ENCODE peak calls at places on chromosomes 6 and 20, in eight cellular contexts. T, D, O, U, R, B, X and J are unnamed samples. For H3K27me3, the result is how much of the 10 kb centered on the place peaks cover.

GRCh38 chr6:161303628-161304340 is 29.9 kb upstream of the AGPAT4 start:
- DNase-seq in B (no peak), X (no peak), O (no peak), D (no peak), T (peak), R (no peak), U (peak), J (no peak)

GRCh38 chr6:31541059-31541657 is 645 bp downstream of the DDX39B start:
- DNase-seq in X (peak), T (peak), O (no peak), U (peak), D (no peak), B (no peak), R (peak), J (peak)

GRCh38 chr6:30327232-30327746 is 562 bp downstream of the TRIM39 start:
- DNase-seq in T (no peak), R (no peak), B (no peak), X (no peak), U (peak), D (no peak), O (no peak), J (no peak)

GRCh38 chr6:52801188-52801841 is 2.3 kb downstream of the GSTA1 start:
- DNase-seq in B (no peak), T (no peak), U (no peak), D (no peak), X (no peak), O (no peak), R (no peak), J (no peak)

GRCh38 chr6:33298773-33299236 is at the start of gene RGL2:
- DNase-seq in B (peak), R (peak), X (peak), O (peak), D (peak), U (peak), T (peak), J (peak)

GRCh38 chr20:31719644-31720485 is 2.8 kb downstream of the BCL2L1 start:
- DNase-seq in R (no peak), U (peak), D (peak), X (peak), T (no peak), O (no peak), B (no peak), J (no peak)

GRCh38 chr6:303263-303662 is 11.0 kb downstream of the DUSP22 start:
- DNase-seq in X (no peak), T (no peak), O (no peak), B (no peak), D (no peak), U (no peak), R (no peak), J (no peak)

GRCh38 chr20:38343107-38343797 is 3.0 kb upstream of the LBP start:
- DNase-seq in B (peak), T (peak), U (no peak), O (peak), R (peak), D (no peak), X (peak), J (peak)

GRCh38 chr20:36873498-36874189 is 2.3 kb upstream of the TLDC2 start:
- DNase-seq in U (no peak), B (no peak), X (no peak), O (no peak), D (no peak), T (no peak), R (no peak), J (no peak)

GRCh38 chr20:23622839-23623343 is 14.9 kb downstream of the CST3 start:
- DNase-seq in B (peak), O (peak), T (peak), D (peak), X (peak), R (peak), U (peak), J (peak)

GRCh38 chr20:48657426-48658197 is 170.2 kb downstream of the PREX1 start:
- DNase-seq in R (peak), O (no peak), B (peak), T (peak), U (peak), X (peak), D (peak), J (peak)

GRCh38 chr6:45721665-45722064 is 294.0 kb downstream of the CLIC5 start:
- DNase-seq in D (no peak), R (no peak), T (no peak), O (no peak), X (no peak), U (no peak), B (no peak), J (no peak)

DNA sequence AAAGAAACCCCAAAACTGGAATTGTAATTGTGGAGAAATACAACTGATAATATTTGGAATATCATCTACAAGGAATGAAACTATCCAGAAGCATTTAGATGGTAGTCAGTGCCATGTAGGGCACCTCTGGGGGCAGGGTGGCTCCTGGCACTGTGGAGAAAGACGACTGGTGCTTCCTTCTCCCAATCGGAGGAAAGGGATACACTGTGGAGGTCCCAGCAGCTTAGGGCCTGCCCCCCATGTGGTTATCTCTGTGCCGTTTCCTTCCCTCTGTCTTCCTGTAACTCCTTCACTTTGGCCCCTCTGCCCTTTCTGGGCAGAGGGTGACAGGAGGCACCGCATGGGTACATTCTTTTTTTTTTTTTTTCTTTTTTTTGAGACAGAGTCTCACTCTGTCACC is 178.4 kb downstream of the MTHFD1L start:
- DNase-seq in B (no peak), T (no peak), D (no peak), O (no peak), U (no peak), R (no peak), X (no peak), J (no peak)
- H3K27ac ChIP-seq in B (no peak), T (peak), D (peak), O (peak), U (peak), R (no peak), X (peak), J (peak)

GRCh38 chr20:61850457-61850856 is 215.2 kb downstream of the TAF4 start:
- DNase-seq in R (no peak), T (no peak), D (no peak), X (no peak), B (no peak), O (no peak), U (no peak), J (peak)
- H3K4me3 ChIP-seq in R (no peak), T (no peak), D (no peak), X (no peak), B (no peak), O (no peak), U (no peak), J (no peak)

GRCh38 chr6:133590814-133591213 is 298.1 kb upstream of the TCF21 start:
- DNase-seq in X (no peak), U (no peak), O (no peak), T (peak), D (no peak), R (no peak), B (no peak), J (no peak)

GRCh38 chr6:133591330-133591729 is 297.6 kb upstream of the TCF21 start:
- DNase-seq in R (no peak), T (peak), X (no peak), D (no peak), O (no peak), B (no peak), U (no peak), J (no peak)

GRCh38 chr6:133587396-133587795 is 301.5 kb upstream of the TCF21 start:
- DNase-seq in B (no peak), X (no peak), T (no peak), U (no peak), D (no peak), R (no peak), O (no peak), J (no peak)

GRCh38 chr6:133587841-133588240 is 301.1 kb upstream of the TCF21 start:
- DNase-seq in T (peak), O (no peak), X (no peak), D (no peak), B (no peak), R (no peak), U (peak), J (no peak)

GRCh38 chr6:133590196-133590595 is 298.7 kb upstream of the TCF21 start:
- DNase-seq in X (no peak), D (no peak), O (no peak), U (no peak), T (no peak), B (no peak), R (no peak), J (no peak)
- H3K27me3 ChIP-seq in X (under half), D (under half), O (under half), U (under half), T (under half), B (under half), R (under half), J (under half)

DNA sequence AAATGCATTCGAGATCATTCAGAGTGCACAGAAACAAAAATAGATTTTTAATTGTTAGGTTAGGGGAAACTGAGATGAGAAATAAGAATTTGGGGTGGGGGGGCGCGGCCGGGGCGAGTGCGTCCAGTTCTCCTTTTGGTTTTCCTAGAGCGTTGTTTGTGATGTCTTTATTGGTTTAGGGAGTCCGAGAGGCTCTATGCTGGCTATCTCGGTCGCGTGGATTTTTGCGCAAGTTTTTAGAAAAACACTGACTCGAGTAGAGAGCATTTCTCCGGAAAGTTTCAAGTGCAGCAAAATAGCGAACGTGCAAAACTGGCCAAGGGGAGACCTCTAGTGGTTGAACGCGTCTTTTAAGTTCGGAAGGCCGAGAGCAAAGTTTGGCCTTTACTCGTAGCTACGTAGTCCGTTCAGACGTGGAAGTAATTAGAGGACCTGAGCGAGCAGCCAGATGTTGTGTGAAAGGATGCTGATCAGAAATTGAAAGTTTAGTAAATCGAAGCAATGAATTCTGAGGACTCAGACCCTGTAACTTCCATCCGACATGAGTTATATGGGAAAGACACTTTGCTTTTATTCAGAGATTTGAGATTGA is 2.6 kb downstream of the L3MBTL3 start:
- DNase-seq in U (peak), X (peak), B (peak), D (peak), R (peak), T (peak), O (peak), J (peak)
- H3K27ac ChIP-seq in U (no peak), X (peak), B (peak), D (peak), R (peak), T (peak), O (peak), J (peak)

DNA sequence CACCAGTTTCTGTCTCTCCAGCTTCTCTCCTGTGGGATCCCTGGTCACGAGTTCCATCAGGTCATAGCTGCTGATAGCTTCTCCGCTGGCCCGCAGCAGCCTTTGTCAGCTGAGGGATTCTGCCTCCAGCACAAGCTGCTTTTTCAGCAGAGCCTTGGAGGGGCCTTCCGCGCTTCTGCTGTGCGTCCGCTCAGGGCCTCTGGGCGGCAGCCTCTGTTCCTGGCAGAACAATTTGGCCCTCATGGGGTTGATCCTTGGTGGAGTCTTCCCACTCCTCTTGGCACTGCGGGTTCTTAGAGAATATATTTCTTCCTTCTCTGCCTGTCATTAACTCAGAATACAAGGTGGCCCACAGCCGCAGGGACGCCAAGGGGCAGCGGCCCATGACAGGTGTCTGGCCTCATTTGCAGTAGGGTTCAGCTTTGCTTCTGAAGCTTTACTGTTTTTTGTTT is 158.8 kb downstream of the DTNBP1 start:
- DNase-seq in D (peak), B (peak), X (no peak), R (peak), T (no peak), O (peak), U (no peak), J (peak)
- H3K4me3 ChIP-seq in D (peak), B (no peak), X (no peak), R (no peak), T (no peak), O (no peak), U (peak), J (no peak)

GRCh38 chr20:19549896-19550295 is 208.2 kb upstream of the RIN2 start:
- DNase-seq in O (no peak), R (no peak), T (no peak), X (no peak), B (no peak), U (no peak), D (no peak), J (no peak)

GRCh38 chr20:19552144-19552895 is 205.7 kb upstream of the RIN2 start:
- DNase-seq in U (peak), B (peak), D (peak), X (peak), T (peak), O (no peak), R (peak), J (no peak)

GRCh38 chr20:19552896-19553180 is 205.2 kb upstream of the RIN2 start:
- DNase-seq in O (no peak), U (no peak), X (no peak), T (no peak), D (no peak), B (no peak), R (no peak), J (no peak)
- H3K27me3 ChIP-seq in O (under half), U (under half), X (under half), T (under half), D (under half), B (under half), R (under half), J (under half)

GRCh38 chr6:34315780-34316179 is 67.0 kb upstream of the SMIM29 start:
- DNase-seq in U (no peak), X (no peak), O (no peak), R (no peak), B (no peak), T (no peak), D (no peak), J (no peak)

GRCh38 chr6:34317882-34318491 is 69.2 kb upstream of the SMIM29 start:
- DNase-seq in D (no peak), B (no peak), R (no peak), O (no peak), T (peak), X (no peak), U (peak), J (no peak)

GRCh38 chr6:34317172-34317477 is 68.3 kb upstream of the SMIM29 start:
- DNase-seq in U (no peak), O (no peak), X (no peak), D (no peak), T (no peak), R (no peak), B (no peak), J (no peak)

GRCh38 chr6:34316442-34317171 is 67.8 kb upstream of the SMIM29 start:
- DNase-seq in X (no peak), B (no peak), U (no peak), O (no peak), D (no peak), R (no peak), T (no peak), J (no peak)

DNA sequence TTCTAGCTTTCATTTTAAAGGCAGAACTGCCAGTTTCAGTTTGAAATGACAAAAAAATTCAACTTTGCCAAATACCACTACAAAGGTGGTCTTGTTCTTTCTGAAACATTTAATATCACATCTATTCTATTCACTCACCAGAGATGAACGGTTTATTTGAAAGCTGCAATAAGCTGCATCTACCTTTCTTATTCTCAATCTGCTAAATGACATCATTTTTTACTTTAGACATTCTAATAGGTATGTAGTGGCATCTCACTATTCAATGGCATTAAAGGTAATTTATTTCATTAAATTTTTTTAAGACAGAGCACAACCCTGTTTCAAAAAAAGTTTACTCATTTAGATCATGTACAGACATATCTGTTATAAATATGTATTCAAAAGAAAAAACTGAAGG is 66.5 kb upstream of the SMIM29 start:
- DNase-seq in O (no peak), T (no peak), D (no peak), R (no peak), U (no peak), B (no peak), X (no peak), J (no peak)
- H3K27ac ChIP-seq in O (peak), T (no peak), D (no peak), R (no peak), U (no peak), B (no peak), X (no peak), J (no peak)

GRCh38 chr6:136990754-136991153 is 54.0 kb downstream of the IL20RA start:
- DNase-seq in T (no peak), D (no peak), R (no peak), B (no peak), X (no peak), O (no peak), U (no peak), J (no peak)
- H3K4me3 ChIP-seq in T (no peak), D (no peak), R (no peak), B (no peak), X (no peak), O (no peak), U (no peak), J (no peak)

GRCh38 chr6:77466055-77467028 is 3.1 kb upstream of the HTR1B start:
- DNase-seq in U (peak), D (peak), T (peak), O (no peak), B (peak), R (peak), X (peak), J (peak)

GRCh38 chr6:77463881-77464867 is 883 bp upstream of the HTR1B start:
- DNase-seq in R (peak), U (no peak), T (no peak), X (peak), O (no peak), B (no peak), D (peak), J (peak)

GRCh38 chr6:77468939-77469338 is 5.6 kb upstream of the HTR1B start:
- DNase-seq in U (no peak), D (no peak), O (no peak), B (no peak), X (no peak), T (no peak), R (no peak), J (no peak)

GRCh38 chr6:77463308-77463880 is at the start of gene HTR1B:
- DNase-seq in B (no peak), O (no peak), D (peak), T (peak), X (peak), R (peak), U (peak), J (no peak)

GRCh38 chr6:77467038-77467437 is 3.7 kb upstream of the HTR1B start:
- DNase-seq in D (no peak), R (peak), O (no peak), B (no peak), T (peak), U (peak), X (peak), J (no peak)
- H3K27me3 ChIP-seq in D (under half), R (under half), O (half or more), B (under half), T (under half), U (under half), X (under half), J (under half)